ENCODE peak calls at places on chromosomes 4 and X, in eight cellular contexts. F is fibroblast of the conjunctiva; Q is testis; A is heart right ventricle; G is Daoy; R is NCI-H1092; W is brain microvascular endothelial cell; O is naive thymus-derived CD8-positive, alpha-beta T cell. X is an unnamed sample.

GRCh38 chr4:86892639-86892965 is 380 bp upstream of the C4orf36 start:
- DNase-seq in O (no peak), W (no peak), F (no peak), Q (no peak), G (no peak), A (no peak), R (no peak), X (no peak)

GRCh38 chrX:85561216-85561615 is 181.8 kb upstream of the POF1B start:
- DNase-seq in Q (no peak), W (no peak), F (no peak), R (no peak), O (no peak), A (no peak), G (no peak), X (no peak)

GRCh38 chrX:105610401-105610800 is 211.9 kb upstream of the NRK start:
- DNase-seq in Q (no peak), G (peak; percentile 1), F (no peak), W (no peak), A (no peak), R (no peak), O (no peak), X (no peak)

GRCh38 chr4:8653326-8654000 is 60.9 kb downstream of the CPZ start:
- DNase-seq in Q (no peak), G (no peak), R (no peak), W (no peak), O (no peak), A (no peak), F (no peak), X (no peak)

GRCh38 chrX:118188977-118189376 is 72.4 kb upstream of the KLHL13 start:
- DNase-seq in O (no peak), R (no peak), W (no peak), G (no peak), A (no peak), Q (no peak), F (no peak), X (no peak)

GRCh38 chrX:63426519-63426918 is 75.4 kb upstream of the SPIN4 start:
- DNase-seq in A (no peak), G (no peak), R (no peak), Q (no peak), F (no peak), W (no peak), O (no peak), X (no peak)

GRCh38 chr4:112970903-112971302 is 78.5 kb upstream of the ANK2 start:
- DNase-seq in W (no peak), F (no peak), O (no peak), A (no peak), R (no peak), Q (no peak), G (no peak), X (no peak)

GRCh38 chrX:143017272-143017671 is 8.5 kb upstream of the SPANXN4 start:
- DNase-seq in O (no peak), Q (no peak), R (no peak), G (no peak), W (no peak), A (no peak), F (no peak), X (no peak)

GRCh38 chrX:108362026-108362425 is 76.2 kb downstream of the COL4A6 start:
- DNase-seq in R (no peak), W (peak; percentile 21), A (no peak), Q (no peak), F (no peak), G (no peak), O (no peak), X (no peak)

GRCh38 chrX:100829730-100830129 is 9.5 kb downstream of the CSTF2 start:
- DNase-seq in G (peak; percentile 40), A (no peak), W (peak; percentile 20), F (peak; percentile 1), R (no peak), O (no peak), Q (no peak), X (no peak)

GRCh38 chrX:115233497-115234219 is at the start of gene LRCH2:
- DNase-seq in A (peak; percentile 18), F (peak; percentile 26), G (peak; percentile 42), O (no peak), W (no peak), Q (peak; percentile 43), R (peak; percentile 62), X (no peak)

GRCh38 chr4:6777636-6778281 is 4.8 kb upstream of the KIAA0232 start:
- DNase-seq in F (no peak), W (no peak), R (no peak), A (no peak), O (no peak), G (no peak), Q (no peak), X (no peak)

GRCh38 chrX:24494544-24495113 is 29.5 kb downstream of the PDK3 start:
- DNase-seq in Q (peak; percentile 26), F (peak; percentile 13), W (peak; percentile 58), A (no peak), R (no peak), G (peak; percentile 85), O (no peak), X (no peak)

GRCh38 chrX:38898261-38898660 is 97.0 kb downstream of the MID1IP1 start:
- DNase-seq in A (no peak), Q (no peak), O (no peak), R (no peak), W (no peak), G (no peak), F (no peak), X (no peak)

GRCh38 chr4:122481766-122482405 is 25.4 kb upstream of the IL2 start:
- DNase-seq in O (no peak), G (no peak), A (no peak), R (no peak), F (no peak), Q (no peak), W (no peak), X (no peak)

GRCh38 chr4:53688186-53688790 is 97.0 kb upstream of the LNX1 start:
- DNase-seq in R (no peak), O (no peak), Q (no peak), A (no peak), G (peak; percentile 93), F (peak; percentile 97), W (peak; percentile 99), X (no peak)

GRCh38 chr4:167105857-167106256 is 128.4 kb downstream of the SPOCK3 start:
- DNase-seq in F (no peak), Q (no peak), R (no peak), W (no peak), O (no peak), G (no peak), A (no peak), X (no peak)

GRCh38 chr4:21742326-21742725 is 206.2 kb downstream of the KCNIP4 start:
- DNase-seq in W (no peak), G (no peak), R (no peak), O (no peak), A (no peak), Q (no peak), F (no peak), X (no peak)

GRCh38 chr4:168868044-168868855 is 141.8 kb downstream of the CBR4 start:
- DNase-seq in G (peak; percentile 5), R (no peak), Q (no peak), O (no peak), A (no peak), W (peak; percentile 73), F (peak; percentile 58), X (no peak)

GRCh38 chr4:6426571-6427438 is 45.6 kb downstream of the PPP2R2C start:
- DNase-seq in F (no peak), Q (no peak), W (no peak), G (no peak), A (no peak), R (no peak), O (no peak), X (no peak)

GRCh38 chr4:16207409-16207808 is 18.9 kb downstream of the TAPT1 start:
- DNase-seq in O (no peak), R (no peak), G (no peak), Q (no peak), A (no peak), F (no peak), W (no peak), X (no peak)

GRCh38 chr4:156512622-156513021 is 459.0 kb downstream of the PDGFC start:
- DNase-seq in W (peak; percentile 22), R (no peak), G (peak; percentile 9), F (peak; percentile 28), Q (no peak), A (no peak), O (no peak), X (no peak)

GRCh38 chr4:147862043-147862692 is 130.3 kb downstream of the ARHGAP10 start:
- DNase-seq in Q (no peak), G (no peak), A (no peak), R (no peak), W (no peak), F (no peak), O (no peak), X (no peak)

GRCh38 chr4:175412744-175413143 is 399.3 kb downstream of the GPM6A start:
- DNase-seq in Q (no peak), O (no peak), G (peak; percentile 52), A (no peak), R (no peak), W (peak; percentile 64), F (no peak), X (no peak)

GRCh38 chr4:146099585-146099984 is 75.9 kb upstream of the LSM6 start:
- DNase-seq in A (no peak), F (no peak), O (no peak), Q (no peak), W (no peak), G (no peak), R (no peak), X (no peak)

GRCh38 chrX:1086444-1087409 is 125.7 kb downstream of the CRLF2 start:
- DNase-seq in G (peak; percentile 85), R (no peak), W (peak; percentile 4), Q (no peak), O (no peak), F (no peak), A (no peak), X (no peak)

GRCh38 chrX:39613997-39614679 is 483.6 kb downstream of the BCOR start:
- DNase-seq in Q (no peak), R (peak; percentile 72), W (no peak), O (no peak), G (peak; percentile 4), F (no peak), A (no peak), X (no peak)

GRCh38 chrX:102832661-102833060 is 104.4 kb upstream of the RAB40AL start:
- DNase-seq in A (no peak), G (peak; percentile 53), Q (no peak), O (no peak), W (peak; percentile 73), R (no peak), F (peak; percentile 36), X (no peak)

GRCh38 chrX:53421125-53421524 is 1.3 kb downstream of the SMC1A start:
- DNase-seq in R (no peak), F (no peak), Q (no peak), O (no peak), A (no peak), W (no peak), G (no peak), X (no peak)

GRCh38 chr4:143390764-143391163 is 54.1 kb downstream of the GAB1 start:
- DNase-seq in R (no peak), O (no peak), Q (no peak), W (no peak), A (no peak), G (no peak), F (no peak), X (no peak)

GRCh38 chr4:8409271-8410065 is 31.1 kb downstream of the ACOX3 start:
- DNase-seq in R (no peak), W (no peak), O (peak; percentile 23), F (no peak), G (peak; percentile 49), A (peak; percentile 62), Q (peak; percentile 73), X (peak; percentile 61)

GRCh38 chrX:6917666-6918065 is 229.8 kb upstream of the STS start:
- DNase-seq in O (no peak), A (no peak), F (no peak), G (no peak), R (no peak), Q (no peak), W (no peak), X (no peak)

X was measured in activated gamma-delta T cell treated with Interleukin-2 at 50 U/mL for 16 hours.